ENCODE peak calls at places on chromosomes 13 and 19, in seven cellular contexts. H is GM12864, E is astrocyte, P is sigmoid colon, V is cardiac muscle cell, U is pancreas, M is lower lobe of right lung. K is an unnamed sample.

GRCh38 chr13:98896083-98896867 is 81.6 kb downstream of the DOCK9 start:
- DNase-seq in H (no peak), E (no peak), P (no peak), V (no peak), U (no peak), M (no peak), K (no peak)

GRCh38 chr13:105464249-105464648 is 1071.2 kb downstream of the EFNB2 start:
- DNase-seq in H (no peak), E (peak; percentile 56), P (no peak), V (no peak), U (no peak), M (no peak), K (no peak)

GRCh38 chr19:49071860-49072547 is 495 bp downstream of the KCNA7 start:
- DNase-seq in H (no peak), E (no peak), P (no peak), V (no peak), U (no peak), M (no peak), K (no peak)

GRCh38 chr19:42334697-42335373 is 9.4 kb downstream of the MEGF8 start:
- DNase-seq in H (no peak), E (no peak), P (no peak), V (no peak), U (no peak), M (no peak), K (no peak)

GRCh38 chr19:18436651-18437478 is 1.1 kb downstream of the ISYNA1 start:
- DNase-seq in H (no peak), E (peak; percentile 66), P (peak; percentile 88), V (peak; percentile 95), U (peak; percentile 69), M (peak; percentile 82), K (no peak)

GRCh38 chr13:106612688-106613087 is 44.8 kb upstream of the ARGLU1 start:
- DNase-seq in H (no peak), E (no peak), P (peak; percentile 89), V (peak; percentile 88), U (no peak), M (peak; percentile 65), K (no peak)

GRCh38 chr19:6126335-6126974 is 9.0 kb upstream of the ACSBG2 start:
- DNase-seq in H (peak; percentile 43), E (peak; percentile 41), P (no peak), V (peak; percentile 78), U (no peak), M (no peak), K (no peak)

GRCh38 chr13:26280822-26281221 is 26.9 kb downstream of the CDK8 start:
- DNase-seq in H (no peak), E (peak; percentile 1), P (no peak), V (peak; percentile 11), U (no peak), M (no peak), K (no peak)

GRCh38 chr13:78160793-78161192 is 242.2 kb upstream of the EDNRB start:
- DNase-seq in H (no peak), E (peak; percentile 79), P (no peak), V (peak; percentile 19), U (no peak), M (no peak), K (no peak)

GRCh38 chr13:71378992-71379905 is 487.8 kb downstream of the DACH1 start:
- DNase-seq in H (no peak), E (peak; percentile 26), P (no peak), V (no peak), U (no peak), M (no peak), K (no peak)

GRCh38 chr19:48859711-48860572 is 8.5 kb downstream of the PLEKHA4 start:
- DNase-seq in H (no peak), E (no peak), P (no peak), V (no peak), U (peak; percentile 92), M (peak; percentile 70), K (no peak)

GRCh38 chr13:83221813-83222241 is 660.4 kb downstream of the SLITRK1 start:
- DNase-seq in H (no peak), E (peak; percentile 92), P (no peak), V (peak; percentile 83), U (no peak), M (no peak), K (no peak)

GRCh38 chr13:44229371-44230030 is 144.1 kb upstream of the SERP2 start:
- DNase-seq in H (no peak), E (no peak), P (no peak), V (no peak), U (no peak), M (no peak), K (no peak)

GRCh38 chr19:19691683-19692082 is 23.0 kb downstream of the ZNF101 start:
- DNase-seq in H (no peak), E (no peak), P (no peak), V (no peak), U (no peak), M (no peak), K (no peak)

GRCh38 chr13:48443442-48444208 is 30.7 kb upstream of the LPAR6 start:
- DNase-seq in H (no peak), E (no peak), P (no peak), V (peak; percentile 7), U (no peak), M (no peak), K (no peak)

GRCh38 chr19:54405628-54406027 is 9.6 kb upstream of the TTYH1 start:
- DNase-seq in H (no peak), E (no peak), P (no peak), V (no peak), U (no peak), M (no peak), K (no peak)

DNA sequence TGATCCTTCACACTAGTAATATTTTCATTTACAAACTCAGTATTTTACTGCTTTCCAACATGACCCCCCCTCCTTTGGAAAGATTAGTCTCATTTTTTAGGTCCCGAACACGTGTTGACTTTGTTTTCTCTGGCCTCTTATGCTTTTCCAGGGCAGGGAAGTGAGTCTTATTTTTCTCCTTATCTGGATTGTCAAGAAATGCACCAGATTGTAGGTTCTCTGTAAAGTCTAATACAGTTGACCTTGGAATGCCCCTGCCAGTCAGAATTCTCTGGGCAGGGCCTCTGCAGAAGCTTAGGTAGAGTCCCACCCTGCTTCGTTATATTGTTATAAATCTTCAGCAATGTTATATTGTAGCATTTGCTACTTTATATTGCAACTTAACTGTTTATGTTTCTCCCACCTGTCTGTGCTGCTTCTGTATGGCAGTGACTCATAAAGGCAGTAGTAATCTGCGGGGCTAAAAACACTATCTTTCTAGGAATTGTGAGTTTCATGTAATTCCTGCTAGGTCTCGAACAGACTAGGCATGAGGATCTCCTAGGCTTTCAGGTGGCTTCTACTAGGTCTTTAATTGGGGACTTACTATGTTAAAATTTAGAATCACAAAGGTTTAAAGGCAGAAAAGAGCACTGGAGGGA is 2.0 kb downstream of the TDRD3 start:
- DNase-seq in H (no peak), E (peak; percentile 8), P (no peak), V (peak; percentile 17), U (peak; percentile 15), M (no peak), K (no peak)
- H3K4me3 ChIP-seq in H (peak overlapping the region; percentile 68), E (no peak overlapping the region), P (no peak overlapping the region), V (peak overlapping the region; percentile 68), U (peak overlapping the region; percentile 71), M (peak overlapping the region; percentile 72), K (no peak overlapping the region)

DNA sequence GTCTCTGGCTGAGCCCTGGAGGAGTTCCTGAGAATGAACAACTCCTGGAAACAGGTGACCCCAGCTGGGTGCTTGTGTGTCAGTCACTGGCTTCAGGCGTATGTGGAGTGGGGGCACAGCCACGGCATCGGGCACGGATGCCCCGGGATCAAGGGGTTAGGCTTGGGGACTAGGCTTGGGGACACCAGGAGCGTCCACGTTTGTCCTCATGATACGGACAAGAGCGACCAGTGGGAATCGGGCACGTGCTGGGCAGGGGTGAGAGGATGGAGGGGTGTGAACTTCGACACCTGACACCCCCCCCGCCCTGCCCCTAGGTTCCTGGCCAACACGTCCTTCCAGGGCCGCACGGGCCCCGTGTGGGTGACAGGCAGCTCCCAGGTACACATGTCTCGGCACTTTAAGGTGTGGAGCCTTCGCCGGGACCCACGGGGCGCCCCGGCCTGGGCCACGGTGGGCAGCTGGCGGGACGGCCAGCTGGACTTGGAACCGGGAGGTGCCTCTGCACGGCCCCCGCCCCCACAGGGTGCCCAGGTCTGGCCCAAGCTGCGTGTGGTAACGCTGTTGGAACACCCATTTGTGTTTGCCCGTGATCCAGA is 4.1 kb downstream of the GRIN3B start:
- DNase-seq in H (no peak), E (no peak), P (no peak), V (no peak), U (no peak), M (no peak), K (no peak)
- TF ChIP-seq CTCF in H (no peak), E (no peak), P (no peak), V (no peak), U (no peak), M (no peak), K (no peak)

GRCh38 chr19:932647-933552 is 7.1 kb downstream of the ARID3A start:
- DNase-seq in H (no peak), E (peak; percentile 87), P (peak; percentile 94), V (peak; percentile 97), U (no peak), M (peak; percentile 75), K (peak; percentile 85)
- H3K4me3 ChIP-seq in H (peak overlapping the region; percentile 40), E (peak overlapping the region; percentile 17), P (no peak overlapping the region), V (no peak overlapping the region), U (no peak overlapping the region), M (peak overlapping the region; percentile 32), K (no peak overlapping the region)

GRCh38 chr19:21468791-21469190 is 36.6 kb upstream of the ZNF429 start:
- DNase-seq in H (no peak), E (no peak), P (no peak), V (no peak), U (no peak), M (no peak), K (no peak)
- TF ChIP-seq CTCF in H (peak; percentile 8), E (no peak), P (no peak), V (no peak), U (no peak), M (peak; percentile 14), K (no peak)

GRCh38 chr19:11356676-11357550 is 1.7 kb downstream of the PLPPR2 start:
- DNase-seq in H (no peak), E (no peak), P (no peak), V (no peak), U (no peak), M (no peak), K (no peak)

GRCh38 chr19:11355160-11356073 is at the start of gene PLPPR2:
- DNase-seq in H (peak; percentile 36), E (peak; percentile 57), P (peak; percentile 97), V (peak; percentile 92), U (peak; percentile 88), M (peak; percentile 96), K (peak; percentile 91)

GRCh38 chr19:11361037-11361770 is 6.0 kb downstream of the PLPPR2 start:
- DNase-seq in H (no peak), E (no peak), P (no peak), V (no peak), U (peak; percentile 56), M (peak; percentile 84), K (no peak)

GRCh38 chr19:11359421-11359820 is 4.2 kb downstream of the PLPPR2 start:
- DNase-seq in H (no peak), E (no peak), P (no peak), V (no peak), U (no peak), M (no peak), K (no peak)

GRCh38 chr19:11356074-11356397 is 804 bp downstream of the PLPPR2 start:
- DNase-seq in H (no peak), E (no peak), P (no peak), V (no peak), U (no peak), M (no peak), K (no peak)
- H3K4me3 ChIP-seq in H (no peak overlapping the region), E (peak overlapping the region; percentile 68), P (peak overlapping the region; percentile 88), V (no peak overlapping the region), U (peak overlapping the region; percentile 42), M (peak overlapping the region; percentile 60), K (peak overlapping the region; percentile 40)

K was measured in RWPE2.